ENCODE peak calls at places on chromosome 12, in ten cellular contexts. One of them, this sample, is unnamed.

GRCh38 chr12:15527201-15527782 is 205.0 kb downstream of the PTPRO start:
- DNase-seq in cardiac fibroblast: peak
- DNase-seq in RWPE1: no peak
- DNase-seq in astrocyte: no peak
- DNase-seq in lung: no peak
- DNase-seq in psoas muscle: peak
- DNase-seq in GM10248: no peak
- DNase-seq in endothelial cell: no peak
- DNase-seq in GM12865: no peak
- DNase-seq in PC-9: no peak
- DNase-seq in this sample: peak

GRCh38 chr12:93894391-93895095 is 217.4 kb downstream of the CRADD start:
- DNase-seq in lung: peak
- DNase-seq in cardiac fibroblast: peak
- DNase-seq in endothelial cell: no peak
- DNase-seq in GM10248: no peak
- DNase-seq in astrocyte: peak
- DNase-seq in GM12865: no peak
- DNase-seq in PC-9: no peak
- DNase-seq in psoas muscle: peak
- DNase-seq in RWPE1: no peak
- DNase-seq in this sample: no peak

GRCh38 chr12:47868552-47869031 is 36.2 kb downstream of the VDR start:
- DNase-seq in psoas muscle: no peak
- DNase-seq in lung: no peak
- DNase-seq in PC-9: no peak
- DNase-seq in endothelial cell: no peak
- DNase-seq in GM10248: peak
- DNase-seq in astrocyte: no peak
- DNase-seq in RWPE1: no peak
- DNase-seq in cardiac fibroblast: no peak
- DNase-seq in GM12865: peak
- DNase-seq in this sample: no peak

GRCh38 chr12:68359669-68360068 is 27.5 kb upstream of the MDM1 start:
- DNase-seq in GM12865: no peak
- DNase-seq in astrocyte: no peak
- DNase-seq in endothelial cell: no peak
- DNase-seq in PC-9: no peak
- DNase-seq in cardiac fibroblast: peak
- DNase-seq in RWPE1: no peak
- DNase-seq in lung: no peak
- DNase-seq in GM10248: no peak
- DNase-seq in psoas muscle: no peak
- DNase-seq in this sample: no peak

GRCh38 chr12:25155031-25155576 is 39.9 kb downstream of the DNAI7 start:
- DNase-seq in GM10248: peak
- DNase-seq in endothelial cell: no peak
- DNase-seq in PC-9: no peak
- DNase-seq in GM12865: peak
- DNase-seq in lung: no peak
- DNase-seq in RWPE1: peak
- DNase-seq in psoas muscle: no peak
- DNase-seq in cardiac fibroblast: peak
- DNase-seq in astrocyte: peak
- DNase-seq in this sample: no peak

GRCh38 chr12:10113085-10113484 is 14.3 kb upstream of the CLEC1A start:
- DNase-seq in endothelial cell: no peak
- DNase-seq in lung: no peak
- DNase-seq in psoas muscle: no peak
- DNase-seq in GM12865: no peak
- DNase-seq in RWPE1: no peak
- DNase-seq in astrocyte: no peak
- DNase-seq in GM10248: no peak
- DNase-seq in PC-9: no peak
- DNase-seq in cardiac fibroblast: peak
- DNase-seq in this sample: no peak

GRCh38 chr12:10189653-10190052 is 10.8 kb downstream of the TMEM52B start:
- DNase-seq in psoas muscle: peak
- DNase-seq in GM10248: no peak
- DNase-seq in endothelial cell: no peak
- DNase-seq in lung: no peak
- DNase-seq in GM12865: no peak
- DNase-seq in PC-9: peak
- DNase-seq in astrocyte: peak
- DNase-seq in RWPE1: no peak
- DNase-seq in cardiac fibroblast: no peak
- DNase-seq in this sample: peak

GRCh38 chr12:64681200-64682052 is 71.1 kb downstream of the RASSF3 start:
- DNase-seq in endothelial cell: no peak
- DNase-seq in GM12865: peak
- DNase-seq in PC-9: no peak
- DNase-seq in psoas muscle: no peak
- DNase-seq in astrocyte: no peak
- DNase-seq in GM10248: peak
- DNase-seq in RWPE1: no peak
- DNase-seq in lung: no peak
- DNase-seq in cardiac fibroblast: no peak
- DNase-seq in this sample: no peak

GRCh38 chr12:108835860-108836634 is 21.3 kb downstream of the SSH1 start:
- DNase-seq in cardiac fibroblast: no peak
- DNase-seq in endothelial cell: no peak
- DNase-seq in RWPE1: no peak
- DNase-seq in astrocyte: no peak
- DNase-seq in PC-9: no peak
- DNase-seq in lung: no peak
- DNase-seq in GM12865: no peak
- DNase-seq in GM10248: no peak
- DNase-seq in psoas muscle: no peak
- DNase-seq in this sample: no peak

GRCh38 chr12:114668905-114669304 is 15.1 kb downstream of the TBX3 start:
- DNase-seq in RWPE1: no peak
- DNase-seq in cardiac fibroblast: no peak
- DNase-seq in PC-9: no peak
- DNase-seq in endothelial cell: no peak
- DNase-seq in lung: no peak
- DNase-seq in GM12865: no peak
- DNase-seq in GM10248: no peak
- DNase-seq in astrocyte: no peak
- DNase-seq in psoas muscle: no peak
- DNase-seq in this sample: no peak

GRCh38 chr12:44812062-44812461 is 64.1 kb downstream of the NELL2 start:
- DNase-seq in cardiac fibroblast: no peak
- DNase-seq in psoas muscle: no peak
- DNase-seq in RWPE1: no peak
- DNase-seq in astrocyte: no peak
- DNase-seq in GM12865: peak
- DNase-seq in lung: no peak
- DNase-seq in GM10248: no peak
- DNase-seq in endothelial cell: no peak
- DNase-seq in PC-9: no peak
- DNase-seq in this sample: peak

DNA sequence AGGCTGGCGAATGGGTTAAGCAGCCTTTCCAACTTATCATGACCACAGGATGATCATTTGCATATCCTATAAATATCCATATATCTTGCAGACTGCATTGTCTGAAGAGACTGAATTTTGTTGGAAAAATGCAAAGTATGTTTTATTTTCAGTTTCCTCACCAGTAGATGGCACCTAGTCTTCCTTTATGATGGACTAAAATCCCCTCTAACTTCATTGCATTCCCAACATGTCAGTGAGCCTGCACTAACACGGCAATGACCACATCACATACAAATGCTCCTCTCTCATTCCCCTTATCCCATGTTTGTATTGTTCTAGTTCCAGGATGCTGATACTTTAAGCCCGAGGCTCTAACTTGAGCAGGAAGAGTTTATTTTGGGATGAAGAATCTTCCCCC is 24.7 kb upstream of the MYBPC1 start:
- DNase-seq in lung: no peak
- DNase-seq in cardiac fibroblast: peak
- DNase-seq in endothelial cell: no peak
- DNase-seq in GM10248: no peak
- DNase-seq in GM12865: peak
- DNase-seq in psoas muscle: no peak
- DNase-seq in RWPE1: peak
- DNase-seq in astrocyte: peak
- DNase-seq in PC-9: no peak
- DNase-seq in this sample: no peak
- TF ChIP-seq CTCF in lung: no peak
- TF ChIP-seq CTCF in cardiac fibroblast: no peak
- TF ChIP-seq CTCF in endothelial cell: no peak
- TF ChIP-seq CTCF in GM10248: peak
- TF ChIP-seq CTCF in GM12865: no peak
- TF ChIP-seq CTCF in psoas muscle: peak
- TF ChIP-seq CTCF in RWPE1: peak
- TF ChIP-seq CTCF in astrocyte: peak
- TF ChIP-seq CTCF in PC-9: peak
- TF ChIP-seq CTCF in this sample: peak

GRCh38 chr12:79761341-79761740 is 70.6 kb upstream of the PAWR start:
- DNase-seq in PC-9: no peak
- DNase-seq in GM10248: no peak
- DNase-seq in endothelial cell: no peak
- DNase-seq in RWPE1: no peak
- DNase-seq in cardiac fibroblast: no peak
- DNase-seq in GM12865: no peak
- DNase-seq in astrocyte: no peak
- DNase-seq in psoas muscle: no peak
- DNase-seq in lung: no peak
- DNase-seq in this sample: no peak
- TF ChIP-seq CTCF in PC-9: no peak
- TF ChIP-seq CTCF in GM10248: no peak
- TF ChIP-seq CTCF in endothelial cell: no peak
- TF ChIP-seq CTCF in RWPE1: no peak
- TF ChIP-seq CTCF in cardiac fibroblast: no peak
- TF ChIP-seq CTCF in GM12865: no peak
- TF ChIP-seq CTCF in astrocyte: no peak
- TF ChIP-seq CTCF in psoas muscle: no peak
- TF ChIP-seq CTCF in lung: no peak
- TF ChIP-seq CTCF in this sample: no peak

GRCh38 chr12:5000204-5000603 is 43.5 kb upstream of the KCNA5 start:
- DNase-seq in RWPE1: no peak
- DNase-seq in cardiac fibroblast: no peak
- DNase-seq in lung: no peak
- DNase-seq in PC-9: no peak
- DNase-seq in endothelial cell: no peak
- DNase-seq in GM10248: no peak
- DNase-seq in psoas muscle: no peak
- DNase-seq in GM12865: no peak
- DNase-seq in astrocyte: no peak
- DNase-seq in this sample: no peak

GRCh38 chr12:5000658-5001390 is 42.9 kb upstream of the KCNA5 start:
- DNase-seq in psoas muscle: no peak
- DNase-seq in GM12865: no peak
- DNase-seq in cardiac fibroblast: no peak
- DNase-seq in RWPE1: no peak
- DNase-seq in PC-9: no peak
- DNase-seq in endothelial cell: no peak
- DNase-seq in astrocyte: no peak
- DNase-seq in lung: no peak
- DNase-seq in GM10248: no peak
- DNase-seq in this sample: peak

GRCh38 chr12:4997939-4998338 is 45.7 kb upstream of the KCNA5 start:
- DNase-seq in lung: no peak
- DNase-seq in GM12865: no peak
- DNase-seq in PC-9: no peak
- DNase-seq in astrocyte: peak
- DNase-seq in cardiac fibroblast: peak
- DNase-seq in GM10248: no peak
- DNase-seq in psoas muscle: peak
- DNase-seq in endothelial cell: no peak
- DNase-seq in RWPE1: peak
- DNase-seq in this sample: no peak

GRCh38 chr12:5003025-5003666 is 40.5 kb upstream of the KCNA5 start:
- DNase-seq in psoas muscle: peak
- DNase-seq in GM12865: peak
- DNase-seq in endothelial cell: peak
- DNase-seq in lung: peak
- DNase-seq in GM10248: peak
- DNase-seq in PC-9: peak
- DNase-seq in RWPE1: peak
- DNase-seq in cardiac fibroblast: peak
- DNase-seq in astrocyte: peak
- DNase-seq in this sample: peak
- TF ChIP-seq CTCF in psoas muscle: peak
- TF ChIP-seq CTCF in GM12865: peak
- TF ChIP-seq CTCF in endothelial cell: peak
- TF ChIP-seq CTCF in lung: peak
- TF ChIP-seq CTCF in GM10248: peak
- TF ChIP-seq CTCF in PC-9: peak
- TF ChIP-seq CTCF in RWPE1: peak
- TF ChIP-seq CTCF in cardiac fibroblast: peak
- TF ChIP-seq CTCF in astrocyte: peak
- TF ChIP-seq CTCF in this sample: peak

GRCh38 chr12:896031-896430 is 53.5 kb downstream of the RAD52 start:
- DNase-seq in GM12865: no peak
- DNase-seq in cardiac fibroblast: no peak
- DNase-seq in GM10248: no peak
- DNase-seq in psoas muscle: no peak
- DNase-seq in endothelial cell: no peak
- DNase-seq in lung: no peak
- DNase-seq in PC-9: no peak
- DNase-seq in astrocyte: no peak
- DNase-seq in RWPE1: no peak
- DNase-seq in this sample: no peak
- TF ChIP-seq CTCF in GM12865: no peak
- TF ChIP-seq CTCF in cardiac fibroblast: no peak
- TF ChIP-seq CTCF in GM10248: no peak
- TF ChIP-seq CTCF in psoas muscle: no peak
- TF ChIP-seq CTCF in endothelial cell: no peak
- TF ChIP-seq CTCF in lung: no peak
- TF ChIP-seq CTCF in PC-9: no peak
- TF ChIP-seq CTCF in astrocyte: no peak
- TF ChIP-seq CTCF in RWPE1: no peak
- TF ChIP-seq CTCF in this sample: no peak

GRCh38 chr12:6072302-6072752 is 52.1 kb downstream of the VWF start:
- DNase-seq in GM12865: no peak
- DNase-seq in PC-9: no peak
- DNase-seq in astrocyte: peak
- DNase-seq in lung: no peak
- DNase-seq in cardiac fibroblast: peak
- DNase-seq in endothelial cell: no peak
- DNase-seq in RWPE1: no peak
- DNase-seq in GM10248: no peak
- DNase-seq in psoas muscle: no peak
- DNase-seq in this sample: no peak
- TF ChIP-seq CTCF in GM12865: no peak
- TF ChIP-seq CTCF in PC-9: no peak
- TF ChIP-seq CTCF in astrocyte: peak
- TF ChIP-seq CTCF in lung: no peak
- TF ChIP-seq CTCF in cardiac fibroblast: peak
- TF ChIP-seq CTCF in endothelial cell: no peak
- TF ChIP-seq CTCF in RWPE1: no peak
- TF ChIP-seq CTCF in GM10248: no peak
- TF ChIP-seq CTCF in psoas muscle: no peak
- TF ChIP-seq CTCF in this sample: peak

GRCh38 chr12:28114488-28114887 is 75.8 kb upstream of the CCDC91 start:
- DNase-seq in GM12865: no peak
- DNase-seq in lung: no peak
- DNase-seq in RWPE1: peak
- DNase-seq in GM10248: no peak
- DNase-seq in endothelial cell: no peak
- DNase-seq in psoas muscle: no peak
- DNase-seq in astrocyte: peak
- DNase-seq in PC-9: no peak
- DNase-seq in cardiac fibroblast: peak
- DNase-seq in this sample: no peak
- TF ChIP-seq CTCF in GM12865: no peak
- TF ChIP-seq CTCF in lung: no peak
- TF ChIP-seq CTCF in RWPE1: no peak
- TF ChIP-seq CTCF in GM10248: no peak
- TF ChIP-seq CTCF in endothelial cell: no peak
- TF ChIP-seq CTCF in psoas muscle: no peak
- TF ChIP-seq CTCF in astrocyte: no peak
- TF ChIP-seq CTCF in PC-9: no peak
- TF ChIP-seq CTCF in cardiac fibroblast: no peak
- TF ChIP-seq CTCF in this sample: no peak

GRCh38 chr12:124021025-124021406 is 48.0 kb downstream of the ZNF664 start:
- DNase-seq in PC-9: no peak
- DNase-seq in astrocyte: no peak
- DNase-seq in GM12865: no peak
- DNase-seq in GM10248: no peak
- DNase-seq in lung: no peak
- DNase-seq in cardiac fibroblast: no peak
- DNase-seq in psoas muscle: no peak
- DNase-seq in RWPE1: no peak
- DNase-seq in endothelial cell: no peak
- DNase-seq in this sample: peak
- TF ChIP-seq CTCF in PC-9: no peak
- TF ChIP-seq CTCF in astrocyte: no peak
- TF ChIP-seq CTCF in GM12865: no peak
- TF ChIP-seq CTCF in GM10248: no peak
- TF ChIP-seq CTCF in lung: no peak
- TF ChIP-seq CTCF in cardiac fibroblast: no peak
- TF ChIP-seq CTCF in psoas muscle: no peak
- TF ChIP-seq CTCF in RWPE1: no peak
- TF ChIP-seq CTCF in endothelial cell: no peak
- TF ChIP-seq CTCF in this sample: no peak